ENCODE peak calls at places on chromosome 1, in eight cellular contexts. T is fibroblast of lung; H is effector CD4-positive, alpha-beta T cell; U is kidney epithelial cell; S is AG04450; L is NCI-H510A; F is stimulated activated CD4-positive, alpha-beta T cell treated with anti-CD3 and anti-CD28 coated beads, Interleukin-15, amount 100 ng/mL, for 1 hour; B is breast epithelium. G is an unnamed sample.

GRCh38 chr1:234918216-234918841 is 210.3 kb downstream of the TOMM20 start:
- DNase-seq in T (no peak), H (no peak), U (no peak), S (no peak), L (no peak), F (no peak), B (no peak), G (no peak)

GRCh38 chr1:54857741-54858665 is 29.0 kb downstream of the DHCR24 start:
- DNase-seq in T (peak), H (no peak), U (peak), S (no peak), L (no peak), F (no peak), B (no peak), G (peak)

GRCh38 chr1:237141471-237141870 is 99.5 kb downstream of the RYR2 start:
- DNase-seq in T (peak), H (no peak), U (no peak), S (no peak), L (no peak), F (no peak), B (no peak), G (no peak)

GRCh38 chr1:159928491-159929050 is 3.3 kb upstream of the TAGLN2 start:
- DNase-seq in T (no peak), H (no peak), U (no peak), S (no peak), L (no peak), F (no peak), B (no peak), G (no peak)

GRCh38 chr1:189637041-189637440 is 840.6 kb downstream of the BRINP3 start:
- DNase-seq in T (no peak), H (no peak), U (no peak), S (no peak), L (no peak), F (no peak), B (no peak), G (no peak)

GRCh38 chr1:38962113-38962512 is 20.5 kb upstream of the RHBDL2 start:
- DNase-seq in T (peak), H (no peak), U (no peak), S (no peak), L (no peak), F (no peak), B (no peak), G (no peak)

GRCh38 chr1:153956997-153957715 is 1.3 kb downstream of the CRTC2 start:
- DNase-seq in T (no peak), H (no peak), U (no peak), S (no peak), L (no peak), F (no peak), B (no peak), G (no peak)

GRCh38 chr1:154198756-154199562 is 7.1 kb upstream of the TPM3 start:
- DNase-seq in T (peak), H (peak), U (no peak), S (no peak), L (peak), F (no peak), B (no peak), G (peak)

GRCh38 chr1:180228648-180229482 is 1.2 kb upstream of the LHX4 start:
- DNase-seq in T (no peak), H (no peak), U (no peak), S (no peak), L (no peak), F (no peak), B (no peak), G (no peak)

GRCh38 chr1:199855580-199855979 is 171.9 kb upstream of the NR5A2 start:
- DNase-seq in T (peak), H (no peak), U (no peak), S (peak), L (no peak), F (no peak), B (no peak), G (no peak)

GRCh38 chr1:79848316-79848715 is 841.8 kb upstream of the ADGRL4 start:
- DNase-seq in T (no peak), H (no peak), U (no peak), S (no peak), L (no peak), F (no peak), B (no peak), G (no peak)

GRCh38 chr1:228374711-228375577 is 31.7 kb downstream of the TRIM11 start:
- DNase-seq in T (peak), H (no peak), U (no peak), S (peak), L (no peak), F (no peak), B (no peak), G (no peak)

GRCh38 chr1:226577401-226578180 is 29.0 kb downstream of the STUM start:
- DNase-seq in T (no peak), H (no peak), U (no peak), S (no peak), L (no peak), F (no peak), B (no peak), G (no peak)

GRCh38 chr1:226820935-226821718 is 49.3 kb upstream of the PSEN2 start:
- DNase-seq in T (peak), H (no peak), U (peak), S (peak), L (no peak), F (no peak), B (no peak), G (peak)

GRCh38 chr1:41650176-41650519 is 165.7 kb upstream of the EDN2 start:
- DNase-seq in T (no peak), H (no peak), U (no peak), S (no peak), L (no peak), F (no peak), B (no peak), G (peak)

GRCh38 chr1:48917901-48918603 is 141.4 kb upstream of the BEND5 start:
- DNase-seq in T (no peak), H (no peak), U (no peak), S (no peak), L (peak), F (no peak), B (no peak), G (no peak)

GRCh38 chr1:176450526-176450925 is 12.4 kb upstream of the PAPPA2 start:
- DNase-seq in T (no peak), H (no peak), U (peak), S (no peak), L (no peak), F (no peak), B (no peak), G (peak)

GRCh38 chr1:228814091-228814610 is 78.9 kb downstream of the RHOU start:
- DNase-seq in T (no peak), H (no peak), U (peak), S (no peak), L (no peak), F (no peak), B (no peak), G (no peak)

GRCh38 chr1:154433161-154433681 is 28.1 kb downstream of the IL6R start:
- DNase-seq in T (peak), H (no peak), U (no peak), S (no peak), L (no peak), F (no peak), B (peak), G (no peak)

GRCh38 chr1:51303751-51304196 is 26.6 kb downstream of the TTC39A start:
- DNase-seq in T (no peak), H (no peak), U (no peak), S (no peak), L (no peak), F (no peak), B (no peak), G (no peak)

GRCh38 chr1:218350022-218350525 is 4.9 kb downstream of the TGFB2 start:
- DNase-seq in T (no peak), H (no peak), U (no peak), S (no peak), L (no peak), F (no peak), B (no peak), G (no peak)

GRCh38 chr1:153941826-153942725 is 4.4 kb downstream of the DENND4B start:
- DNase-seq in T (no peak), H (no peak), U (no peak), S (no peak), L (no peak), F (no peak), B (no peak), G (no peak)

GRCh38 chr1:180482425-180483275 is 19.7 kb downstream of the ACBD6 start:
- DNase-seq in T (peak), H (peak), U (no peak), S (no peak), L (no peak), F (no peak), B (no peak), G (peak)

GRCh38 chr1:157288511-157288910 is 150.3 kb upstream of the ETV3 start:
- DNase-seq in T (no peak), H (no peak), U (no peak), S (no peak), L (no peak), F (no peak), B (no peak), G (no peak)

GRCh38 chr1:225746361-225747179 is 31.1 kb upstream of the SRP9 start:
- DNase-seq in T (peak), H (no peak), U (peak), S (peak), L (peak), F (no peak), B (peak), G (peak)

GRCh38 chr1:212158912-212159796 is 123.6 kb downstream of the DTL start:
- DNase-seq in T (no peak), H (no peak), U (no peak), S (no peak), L (no peak), F (no peak), B (no peak), G (no peak)